ENCODE peak calls at places on chromosomes 16 and 17, in seven cellular contexts. D is IMR-90; J is aorta; Q is neuronal stem cell; E is hypothalamus; G is naive thymus-derived CD8-positive, alpha-beta T cell; H is NCI-H460. W is an unnamed sample.

GRCh38 chr16:1125471-1125870 is 27.4 kb upstream of the CACNA1H start:
- DNase-seq in D (peak; percentile 74), J (no peak), E (peak; percentile 52), H (peak; percentile 25), G (no peak), Q (no peak), W (no peak)

GRCh38 chr16:30006095-30006473 is 4.7 kb downstream of the DOC2A start:
- DNase-seq in E (no peak), D (no peak), J (no peak), G (no peak), H (no peak), Q (no peak), W (peak; percentile 55)

GRCh38 chr17:28879886-28880571 is 17.5 kb downstream of the FLOT2 start:
- DNase-seq in G (no peak), D (no peak), H (no peak), E (no peak), J (no peak), Q (no peak), W (no peak)

GRCh38 chr16:57977418-57978069 is 6.6 kb upstream of the CNGB1 start:
- DNase-seq in E (no peak), D (no peak), Q (no peak), H (no peak), J (no peak), G (no peak), W (peak; percentile 63)

GRCh38 chr16:17177968-17178880 is 292.5 kb downstream of the XYLT1 start:
- DNase-seq in J (no peak), Q (no peak), D (peak; percentile 24), E (no peak), G (no peak), H (no peak), W (no peak)

GRCh38 chr17:79335456-79335855 is 260.8 kb downstream of the ENGASE start:
- DNase-seq in D (no peak), Q (no peak), H (no peak), J (no peak), E (no peak), G (no peak), W (no peak)

GRCh38 chr16:11494029-11494428 is 92.7 kb downstream of the LITAF start:
- DNase-seq in E (no peak), G (no peak), Q (no peak), D (no peak), J (peak; percentile 66), H (no peak), W (no peak)

GRCh38 chr16:23466162-23466885 is 13.3 kb upstream of the COG7 start:
- DNase-seq in J (peak; percentile 75), G (no peak), E (no peak), D (peak; percentile 96), H (peak; percentile 48), Q (no peak), W (no peak)

GRCh38 chr16:49462989-49463371 is 89.4 kb downstream of the C16orf78 start:
- DNase-seq in D (no peak), Q (no peak), H (no peak), E (no peak), G (no peak), J (no peak), W (no peak)

GRCh38 chr17:78120971-78121800 is 7.4 kb downstream of the TMC6 start:
- DNase-seq in Q (no peak), D (no peak), E (no peak), J (no peak), G (peak; percentile 37), H (no peak), W (peak; percentile 64)

GRCh38 chr17:72358465-72358864 is 237.6 kb downstream of the SOX9 start:
- DNase-seq in D (peak; percentile 86), H (no peak), Q (no peak), E (no peak), G (no peak), J (no peak), W (no peak)

GRCh38 chr17:18017958-18018357 is 21.0 kb downstream of the ATPAF2 start:
- DNase-seq in H (no peak), G (no peak), E (no peak), Q (no peak), D (peak; percentile 62), J (no peak), W (no peak)

GRCh38 chr16:29900102-29900887 is at the start of gene ASPHD1:
- DNase-seq in E (peak; percentile 88), J (peak; percentile 88), G (peak; percentile 84), Q (peak; percentile 61), D (peak; percentile 86), H (peak; percentile 64), W (peak; percentile 85)

GRCh38 chr16:2711370-2712062 is 8.5 kb downstream of the PRSS27 start:
- DNase-seq in H (no peak), G (no peak), Q (no peak), D (no peak), E (no peak), J (no peak), W (no peak)

GRCh38 chr17:31061678-31062077 is 33.1 kb upstream of the NF1 start:
- DNase-seq in Q (no peak), D (no peak), J (no peak), E (no peak), H (no peak), G (no peak), W (no peak)

GRCh38 chr17:72422505-72423285 is 301.9 kb downstream of the SOX9 start:
- DNase-seq in E (peak; percentile 80), H (peak; percentile 99), D (peak; percentile 92), G (no peak), J (peak; percentile 86), Q (no peak), W (peak; percentile 76)

GRCh38 chr17:47013341-47013740 is 34.3 kb upstream of the RPRML start:
- DNase-seq in E (no peak), H (no peak), G (no peak), D (no peak), Q (no peak), J (no peak), W (no peak)

GRCh38 chr16:85017151-85017550 is 5.8 kb upstream of the ZDHHC7 start:
- DNase-seq in H (no peak), J (no peak), E (no peak), D (peak; percentile 39), Q (no peak), G (no peak), W (no peak)

GRCh38 chr17:44193326-44194084 is 6.2 kb downstream of the ATXN7L3 start:
- DNase-seq in G (no peak), E (no peak), Q (no peak), J (no peak), D (no peak), H (no peak), W (no peak)

GRCh38 chr16:57815987-57816745 is 13.9 kb upstream of the KIFC3 start:
- DNase-seq in E (peak; percentile 89), Q (no peak), H (no peak), G (no peak), J (peak; percentile 96), D (peak; percentile 93), W (peak; percentile 91)

GRCh38 chr16:67296422-67296821 is 17.1 kb downstream of the PLEKHG4 start:
- DNase-seq in D (peak; percentile 92), J (no peak), H (no peak), E (no peak), Q (no peak), G (no peak), W (no peak)

GRCh38 chr16:1486551-1487390 is 2.0 kb downstream of the PTX4 start:
- DNase-seq in G (no peak), E (no peak), Q (no peak), D (no peak), H (no peak), J (no peak), W (no peak)

GRCh38 chr17:4879591-4879990 is 19.7 kb upstream of the C17orf107 start:
- DNase-seq in G (no peak), E (no peak), Q (no peak), D (no peak), H (no peak), J (no peak), W (no peak)

GRCh38 chr16:81908466-81909230 is 102.6 kb downstream of the SDR42E1 start:
- DNase-seq in D (no peak), Q (no peak), H (no peak), E (no peak), J (no peak), G (no peak), W (no peak)